ENCODE peak calls at places on chromosomes 16 and 17, in nine cellular contexts. R is NCI-H2171; N is NCI-H1048; X is activated CD4-positive, CD25-positive, alpha-beta regulatory T cell; O is NCI-H1092 treated with DMSO at 0.1 percent for 48 hours; M is dermis blood vessel endothelial cell; Q is activated naive CD8-positive, alpha-beta T cell treated with anti-CD3 and anti-CD28 coated beads, Interleukin-2, amount 10 ng/mL, durations not matched to agents 7 days and 5 days; D is hepatic stellate cell; B is naive B cell. U is an unnamed sample.

GRCh38 chr17:63786117-63786516 is 12.1 kb downstream of the DDX42 start:
- DNase-seq in R (no peak), N (no peak), X (no peak), O (no peak), M (no peak), Q (no peak), D (no peak), B (no peak), U (no peak)

GRCh38 chr17:40015005-40015997 is at the start of gene CSF3:
- DNase-seq in R (no peak), N (no peak), X (no peak), O (peak; percentile 27), M (peak; percentile 54), Q (no peak), D (no peak), B (no peak), U (no peak)

GRCh38 chr16:87131061-87131995 is 185.9 kb downstream of the C16orf95 start:
- DNase-seq in R (no peak), N (no peak), X (no peak), O (no peak), M (no peak), Q (no peak), D (no peak), B (no peak), U (no peak)

GRCh38 chr16:23952128-23953041 is 116.6 kb downstream of the PRKCB start:
- DNase-seq in R (no peak), N (no peak), X (no peak), O (peak; percentile 19), M (no peak), Q (no peak), D (no peak), B (no peak), U (no peak)

GRCh38 chr17:7363311-7363710 is 8.4 kb downstream of the TMEM95 start:
- DNase-seq in R (no peak), N (no peak), X (no peak), O (no peak), M (no peak), Q (no peak), D (no peak), B (no peak), U (no peak)

GRCh38 chr16:48011888-48012658 is 143.7 kb downstream of the ABCC12 start:
- DNase-seq in R (no peak), N (no peak), X (no peak), O (no peak), M (no peak), Q (no peak), D (no peak), B (no peak), U (no peak)

GRCh38 chr16:27769561-27770222 is 219.7 kb downstream of the KATNIP start:
- DNase-seq in R (no peak), N (no peak), X (no peak), O (no peak), M (no peak), Q (no peak), D (peak; percentile 26), B (no peak), U (no peak)

GRCh38 chr17:80922580-80923160 is 69.0 kb upstream of the CHMP6 start:
- DNase-seq in R (no peak), N (no peak), X (no peak), O (no peak), M (no peak), Q (no peak), D (no peak), B (no peak), U (no peak)

GRCh38 chr17:19470529-19471261 is 59.7 kb downstream of the RNF112 start:
- DNase-seq in R (peak; percentile 59), N (no peak), X (no peak), O (peak; percentile 34), M (no peak), Q (no peak), D (peak; percentile 63), B (no peak), U (no peak)

GRCh38 chr16:13331918-13332317 is 430.5 kb downstream of the SHISA9 start:
- DNase-seq in R (no peak), N (no peak), X (no peak), O (no peak), M (no peak), Q (no peak), D (no peak), B (no peak), U (no peak)

GRCh38 chr16:85598141-85598540 is 15.0 kb upstream of the GSE1 start:
- DNase-seq in R (no peak), N (no peak), X (no peak), O (no peak), M (no peak), Q (no peak), D (no peak), B (no peak), U (no peak)

GRCh38 chr16:4414187-4414909 is 2.0 kb downstream of the CORO7 start:
- DNase-seq in R (no peak), N (no peak), X (peak; percentile 49), O (peak; percentile 29), M (no peak), Q (peak; percentile 64), D (no peak), B (peak; percentile 56), U (no peak)

GRCh38 chr16:89210904-89211515 is 6.5 kb upstream of the ZNF778 start:
- DNase-seq in R (peak; percentile 90), N (no peak), X (no peak), O (no peak), M (no peak), Q (no peak), D (no peak), B (no peak), U (no peak)

GRCh38 chr16:637081-638018 is 1.2 kb upstream of the METTL26 start:
- DNase-seq in R (peak; percentile 83), N (no peak), X (peak; percentile 90), O (no peak), M (peak; percentile 92), Q (no peak), D (peak; percentile 99), B (no peak), U (peak; percentile 87)

GRCh38 chr16:553601-554296 is 6.4 kb upstream of the PRR35 start:
- DNase-seq in R (no peak), N (no peak), X (no peak), O (no peak), M (no peak), Q (no peak), D (no peak), B (no peak), U (no peak)

GRCh38 chr16:57645691-57646387 is 17.4 kb downstream of the ADGRG1 start:
- DNase-seq in R (no peak), N (no peak), X (no peak), O (no peak), M (peak; percentile 95), Q (no peak), D (peak; percentile 84), B (no peak), U (no peak)

GRCh38 chr17:77516902-77517301 is 376.1 kb downstream of the SEC14L1 start:
- DNase-seq in R (no peak), N (no peak), X (no peak), O (no peak), M (peak; percentile 19), Q (peak; percentile 3), D (no peak), B (no peak), U (peak; percentile 8)

GRCh38 chr16:61926766-61927165 is 109.5 kb downstream of the CDH8 start:
- DNase-seq in R (no peak), N (no peak), X (no peak), O (no peak), M (no peak), Q (no peak), D (no peak), B (no peak), U (no peak)

GRCh38 chr17:62627904-62628603 is 584 bp downstream of the MRC2 start:
- DNase-seq in R (no peak), N (no peak), X (no peak), O (no peak), M (peak; percentile 50), Q (peak; percentile 58), D (peak; percentile 81), B (no peak), U (no peak)

GRCh38 chr16:13307255-13307654 is 405.9 kb downstream of the SHISA9 start:
- DNase-seq in R (peak; percentile 35), N (no peak), X (no peak), O (no peak), M (no peak), Q (no peak), D (no peak), B (no peak), U (peak; percentile 10)

GRCh38 chr17:13694934-13695333 is 93.2 kb upstream of the HS3ST3A1 start:
- DNase-seq in R (no peak), N (no peak), X (no peak), O (no peak), M (no peak), Q (no peak), D (no peak), B (no peak), U (no peak)

GRCh38 chr17:57674894-57675293 is 70.2 kb downstream of the CCDC182 start:
- DNase-seq in R (no peak), N (no peak), X (no peak), O (no peak), M (no peak), Q (no peak), D (no peak), B (no peak), U (no peak)

GRCh38 chr17:44118427-44119050 is 4.9 kb downstream of the HDAC5 start:
- DNase-seq in R (no peak), N (no peak), X (no peak), O (no peak), M (no peak), Q (no peak), D (no peak), B (no peak), U (no peak)

GRCh38 chr17:42832934-42833770 is at the start of gene PSME3:
- DNase-seq in R (peak; percentile 84), N (peak; percentile 71), X (peak; percentile 89), O (peak; percentile 89), M (peak; percentile 92), Q (peak; percentile 92), D (peak; percentile 94), B (peak; percentile 91), U (peak; percentile 91)

GRCh38 chr16:82758406-82758805 is 131.6 kb downstream of the CDH13 start:
- DNase-seq in R (no peak), N (no peak), X (no peak), O (no peak), M (no peak), Q (no peak), D (no peak), B (no peak), U (no peak)

GRCh38 chr17:77779711-77780539 is 178.6 kb upstream of the TNRC6C start:
- DNase-seq in R (no peak), N (no peak), X (no peak), O (no peak), M (no peak), Q (no peak), D (peak; percentile 51), B (no peak), U (no peak)

GRCh38 chr17:35390663-35391062 is 17.2 kb upstream of the SLFN11 start:
- DNase-seq in R (no peak), N (no peak), X (no peak), O (no peak), M (no peak), Q (no peak), D (no peak), B (no peak), U (no peak)

GRCh38 chr17:66952681-66953638 is 11.5 kb upstream of the CACNG4 start:
- DNase-seq in R (peak; percentile 21), N (no peak), X (no peak), O (no peak), M (no peak), Q (no peak), D (no peak), B (no peak), U (no peak)

GRCh38 chr17:4514206-4514605 is 15.5 kb downstream of the SPNS2 start:
- DNase-seq in R (no peak), N (no peak), X (no peak), O (no peak), M (no peak), Q (no peak), D (no peak), B (no peak), U (no peak)

GRCh38 chr17:69729937-69730336 is 315.4 kb downstream of the MAP2K6 start:
- DNase-seq in R (no peak), N (no peak), X (no peak), O (no peak), M (peak; percentile 7), Q (no peak), D (no peak), B (no peak), U (no peak)

GRCh38 chr17:76019830-76020467 is 7.2 kb downstream of the EVPL start:
- DNase-seq in R (no peak), N (no peak), X (no peak), O (no peak), M (no peak), Q (no peak), D (no peak), B (no peak), U (no peak)

U was measured in LoVo.